ENCODE peak calls at places on chromosomes 3 and 15, in ten cellular contexts. B, A, D, T, W, N, F, K, U and E are unnamed samples.
A peak's percentile ranks its signal among the peaks of the same experiment; 100 is the strongest.

GRCh38 chr15:41678742-41679141 is 18.5 kb downstream of the MGA start:
- DNase-seq in B (no peak), A (no peak), D (no peak), T (no peak), W (no peak), N (no peak), F (no peak), K (no peak), U (no peak), E (no peak)

GRCh38 chr3:3586843-3587626 is 212.2 kb upstream of the LRRN1 start:
- DNase-seq in B (no peak), A (no peak), D (no peak), T (no peak), W (no peak), N (no peak), F (no peak), K (no peak), U (no peak), E (no peak)

GRCh38 chr3:179734497-179735281 is 81.8 kb downstream of the USP13 start:
- DNase-seq in B (no peak), A (no peak), D (no peak), T (peak; percentile 88), W (no peak), N (no peak), F (no peak), K (no peak), U (no peak), E (no peak)

GRCh38 chr3:2958553-2958952 is 151.6 kb downstream of the IL5RA start:
- DNase-seq in B (no peak), A (no peak), D (no peak), T (no peak), W (no peak), N (no peak), F (peak; percentile 67), K (no peak), U (no peak), E (no peak)

GRCh38 chr15:58346361-58346760 is 85.4 kb upstream of the LIPC start:
- DNase-seq in B (no peak), A (no peak), D (no peak), T (no peak), W (no peak), N (no peak), F (peak; percentile 37), K (no peak), U (no peak), E (no peak)

GRCh38 chr15:74460298-74460697 is 662 bp downstream of the UBL7 start:
- DNase-seq in B (no peak), A (no peak), D (no peak), T (no peak), W (no peak), N (no peak), F (no peak), K (no peak), U (no peak), E (no peak)

GRCh38 chr3:188348445-188349244 is 194.7 kb downstream of the LPP start:
- DNase-seq in B (peak; percentile 90), A (peak; percentile 63), D (peak; percentile 38), T (peak; percentile 58), W (peak; percentile 73), N (peak; percentile 77), F (peak; percentile 65), K (peak; percentile 41), U (peak; percentile 21), E (peak; percentile 73)

GRCh38 chr3:185069583-185070030 is 83.3 kb downstream of the C3orf70 start:
- DNase-seq in B (no peak), A (no peak), D (no peak), T (peak; percentile 31), W (no peak), N (no peak), F (no peak), K (no peak), U (peak; percentile 63), E (no peak)

GRCh38 chr3:124883766-124884473 is 3.2 kb downstream of the ITGB5 start:
- DNase-seq in B (no peak), A (no peak), D (no peak), T (no peak), W (no peak), N (no peak), F (no peak), K (no peak), U (no peak), E (no peak)

GRCh38 chr3:149507491-149508324 is 33.2 kb downstream of the TM4SF4 start:
- DNase-seq in B (no peak), A (no peak), D (no peak), T (no peak), W (no peak), N (no peak), F (peak; percentile 35), K (peak; percentile 35), U (no peak), E (no peak)

GRCh38 chr15:27989838-27990237 is 109.3 kb downstream of the OCA2 start:
- DNase-seq in B (no peak), A (no peak), D (no peak), T (no peak), W (no peak), N (no peak), F (no peak), K (no peak), U (no peak), E (no peak)

GRCh38 chr3:42764115-42764514 is 8.9 kb downstream of the CCDC13 start:
- DNase-seq in B (no peak), A (no peak), D (no peak), T (no peak), W (no peak), N (no peak), F (no peak), K (no peak), U (no peak), E (no peak)

GRCh38 chr3:32480596-32480995 is 22.1 kb downstream of the CMTM6 start:
- DNase-seq in B (no peak), A (no peak), D (no peak), T (no peak), W (no peak), N (no peak), F (no peak), K (no peak), U (no peak), E (no peak)

GRCh38 chr3:78839710-78840109 is 928.1 kb downstream of the ROBO1 start:
- DNase-seq in B (no peak), A (no peak), D (no peak), T (peak; percentile 43), W (no peak), N (no peak), F (no peak), K (no peak), U (no peak), E (no peak)

GRCh38 chr3:85758442-85758841 is 799.7 kb downstream of the CADM2 start:
- DNase-seq in B (no peak), A (no peak), D (no peak), T (no peak), W (no peak), N (no peak), F (no peak), K (no peak), U (no peak), E (no peak)

GRCh38 chr3:141331370-141332318 is 36.7 kb upstream of the ZBTB38 start:
- DNase-seq in B (peak; percentile 92), A (peak; percentile 8), D (peak; percentile 77), T (peak; percentile 53), W (no peak), N (peak; percentile 84), F (peak; percentile 66), K (no peak), U (peak; percentile 35), E (peak; percentile 58)

GRCh38 chr3:141332436-141332835 is 35.9 kb upstream of the ZBTB38 start:
- DNase-seq in B (no peak), A (no peak), D (no peak), T (peak; percentile 69), W (no peak), N (no peak), F (no peak), K (no peak), U (peak; percentile 73), E (no peak)

GRCh38 chr3:141334627-141335250 is 33.6 kb upstream of the ZBTB38 start:
- DNase-seq in B (no peak), A (no peak), D (no peak), T (no peak), W (no peak), N (no peak), F (no peak), K (no peak), U (no peak), E (no peak)

GRCh38 chr3:141335531-141336042 is 32.7 kb upstream of the ZBTB38 start:
- DNase-seq in B (no peak), A (no peak), D (no peak), T (no peak), W (no peak), N (no peak), F (no peak), K (no peak), U (no peak), E (no peak)

GRCh38 chr3:141333796-141334626 is 34.3 kb upstream of the ZBTB38 start:
- DNase-seq in B (no peak), A (no peak), D (no peak), T (no peak), W (no peak), N (no peak), F (no peak), K (no peak), U (no peak), E (no peak)
- H3K4me1 ChIP-seq in B (peaks cover 10% of the 10 kb centered on the region), A (peaks cover 10% of the 10 kb centered on the region), D (peaks cover 5% of the 10 kb centered on the region), T (peaks cover 57% of the 10 kb centered on the region), W (no peaks in the 10 kb centered on the region), N (no peaks in the 10 kb centered on the region), F (no peaks in the 10 kb centered on the region), K (peaks cover 4% of the 10 kb centered on the region), U (peaks cover 44% of the 10 kb centered on the region), E (no peaks in the 10 kb centered on the region)

DNA sequence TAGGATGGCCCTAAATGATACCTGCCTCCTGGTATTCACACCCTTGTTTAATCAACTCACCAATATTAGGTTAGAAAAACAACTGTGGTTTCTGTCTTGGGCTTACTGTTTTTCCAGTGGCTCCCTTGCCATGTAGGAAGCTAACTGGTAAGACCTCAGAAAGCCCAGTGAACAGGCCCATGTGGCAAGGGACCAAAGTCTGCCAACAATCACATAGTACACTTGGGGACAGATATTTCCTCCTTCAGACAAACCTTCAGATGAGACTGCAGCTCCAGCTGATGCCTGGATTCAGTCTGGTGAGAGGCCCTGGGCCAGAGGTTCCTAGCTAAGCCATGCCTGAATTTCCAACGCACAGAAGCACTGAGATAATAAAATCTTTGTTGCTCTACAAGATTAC is 96.1 kb downstream of the GSK3B start:
- DNase-seq in B (no peak), A (no peak), D (no peak), T (no peak), W (no peak), N (no peak), F (no peak), K (no peak), U (no peak), E (no peak)
- H3K4me3 ChIP-seq in B (no peak overlapping the region), A (no peak overlapping the region), D (no peak overlapping the region), T (no peak overlapping the region), W (no peak overlapping the region), N (no peak overlapping the region), F (no peak overlapping the region), K (no peak overlapping the region), U (no peak overlapping the region), E (no peak overlapping the region)

GRCh38 chr15:68719051-68719450 is 101.6 kb downstream of the ANP32A start:
- DNase-seq in B (no peak), A (no peak), D (no peak), T (no peak), W (no peak), N (no peak), F (no peak), K (no peak), U (no peak), E (no peak)
- TF ChIP-seq CTCF in B (no peak), A (no peak), D (no peak), T (no peak), W (no peak), N (no peak), F (no peak), K (no peak), U (no peak), E (no peak)

GRCh38 chr3:73381551-73381950 is 243.2 kb downstream of the PDZRN3 start:
- DNase-seq in B (no peak), A (no peak), D (no peak), T (no peak), W (no peak), N (no peak), F (no peak), K (no peak), U (no peak), E (no peak)
- H3K4me1 ChIP-seq in B (no peaks in the 10 kb centered on the region), A (no peaks in the 10 kb centered on the region), D (no peaks in the 10 kb centered on the region), T (no peaks in the 10 kb centered on the region), W (peaks cover 6% of the 10 kb centered on the region), N (no peaks in the 10 kb centered on the region), F (no peaks in the 10 kb centered on the region), K (no peaks in the 10 kb centered on the region), U (no peaks in the 10 kb centered on the region), E (no peaks in the 10 kb centered on the region)